ENCODE peak calls at places on chromosomes 7 and 10, in seven cellular contexts. E, N, T, V, Z, C and L are unnamed samples.

GRCh38 chr7:35630573-35630972 is 64.4 kb downstream of the HERPUD2 start:
- DNase-seq in N (no peak), Z (no peak), E (peak), T (peak), V (no peak), C (peak), L (no peak)

GRCh38 chr10:124698560-124699470 is 45.4 kb downstream of the FAM53B start:
- DNase-seq in N (no peak), E (no peak), V (no peak), C (no peak), Z (no peak), T (no peak), L (no peak)

GRCh38 chr7:54705436-54705835 is 53.6 kb downstream of the SEC61G start:
- DNase-seq in N (no peak), T (peak), Z (no peak), V (no peak), E (peak), C (peak), L (no peak)

GRCh38 chr7:156127166-156128134 is 315.2 kb upstream of the SHH start:
- DNase-seq in V (no peak), C (no peak), T (no peak), N (no peak), E (no peak), Z (no peak), L (no peak)

GRCh38 chr10:2761971-2762370 is 305.4 kb upstream of the PFKP start:
- DNase-seq in Z (no peak), V (no peak), E (no peak), T (no peak), N (no peak), C (no peak), L (no peak)

GRCh38 chr10:100128951-100129350 is 47.3 kb upstream of the CPN1 start:
- DNase-seq in N (no peak), V (no peak), E (no peak), Z (no peak), T (no peak), C (no peak), L (no peak)

GRCh38 chr7:114062810-114063209 is 144.0 kb upstream of the PPP1R3A start:
- DNase-seq in Z (no peak), C (peak), N (no peak), V (no peak), E (no peak), T (no peak), L (no peak)

GRCh38 chr7:158470336-158470735 is 117.3 kb downstream of the PTPRN2 start:
- DNase-seq in N (no peak), V (no peak), T (no peak), E (no peak), Z (no peak), C (no peak), L (no peak)

GRCh38 chr7:8833355-8833754 is 399.9 kb downstream of the NXPH1 start:
- DNase-seq in T (no peak), C (no peak), V (no peak), Z (no peak), E (no peak), N (no peak), L (no peak)

GRCh38 chr10:43237631-43238446 is 29.0 kb downstream of the RASGEF1A start:
- DNase-seq in E (no peak), C (no peak), V (no peak), T (no peak), N (peak), Z (peak), L (no peak)

GRCh38 chr7:3239291-3239691 is 61.8 kb upstream of the SDK1 start:
- DNase-seq in E (no peak), N (no peak), C (peak), V (no peak), T (no peak), Z (no peak), L (no peak)

GRCh38 chr10:31036209-31036608 is 4.5 kb upstream of the ZNF438 start:
- DNase-seq in Z (no peak), E (peak), V (no peak), C (no peak), N (no peak), T (no peak), L (no peak)

GRCh38 chr10:62662471-62662870 is 142.0 kb upstream of the ADO start:
- DNase-seq in N (no peak), T (no peak), C (no peak), V (no peak), E (no peak), Z (no peak), L (no peak)

GRCh38 chr7:47647213-47647985 is 65.5 kb upstream of the TNS3 start:
- DNase-seq in Z (no peak), N (no peak), E (peak), V (no peak), C (no peak), T (no peak), L (no peak)

GRCh38 chr7:95246935-95247370 is 77.4 kb downstream of the PON1 start:
- DNase-seq in E (peak), T (peak), N (peak), V (no peak), C (peak), Z (peak), L (no peak)